ENCODE peak calls at places on chromosome 2, in eight cellular contexts. One of them, this sample, is unnamed.

GRCh38 chr2:10569460-10569859 is 120.3 kb downstream of the NOL10 start:
- DNase-seq in GM12891: no peak
- DNase-seq in stomach: no peak
- DNase-seq in gastrocnemius medialis: no peak
- DNase-seq in heart left ventricle: no peak
- DNase-seq in ovary: no peak
- DNase-seq in adrenal gland: no peak
- DNase-seq in A549: no peak
- DNase-seq in this sample: no peak

GRCh38 chr2:215619989-215620388 is 184.1 kb upstream of the FN1 start:
- DNase-seq in GM12891: no peak
- DNase-seq in stomach: peak; percentile 49
- DNase-seq in gastrocnemius medialis: no peak
- DNase-seq in heart left ventricle: no peak
- DNase-seq in ovary: no peak
- DNase-seq in adrenal gland: peak; percentile 89
- DNase-seq in A549: no peak
- DNase-seq in this sample: no peak

GRCh38 chr2:43348904-43349725 is 122.7 kb upstream of the ZFP36L2 start:
- DNase-seq in GM12891: no peak
- DNase-seq in stomach: no peak
- DNase-seq in gastrocnemius medialis: no peak
- DNase-seq in heart left ventricle: peak; percentile 6
- DNase-seq in ovary: no peak
- DNase-seq in adrenal gland: no peak
- DNase-seq in A549: no peak
- DNase-seq in this sample: no peak

GRCh38 chr2:150410809-150411208 is 76.7 kb downstream of the RND3 start:
- DNase-seq in GM12891: no peak
- DNase-seq in stomach: no peak
- DNase-seq in gastrocnemius medialis: no peak
- DNase-seq in heart left ventricle: no peak
- DNase-seq in ovary: no peak
- DNase-seq in adrenal gland: no peak
- DNase-seq in A549: no peak
- DNase-seq in this sample: peak; percentile 26

GRCh38 chr2:100781009-100781325 is 39.0 kb upstream of the NPAS2 start:
- DNase-seq in GM12891: no peak
- DNase-seq in stomach: no peak
- DNase-seq in gastrocnemius medialis: no peak
- DNase-seq in heart left ventricle: no peak
- DNase-seq in ovary: no peak
- DNase-seq in adrenal gland: no peak
- DNase-seq in A549: no peak
- DNase-seq in this sample: no peak

GRCh38 chr2:109200616-109201464 is 71.8 kb downstream of the SH3RF3 start:
- DNase-seq in GM12891: no peak
- DNase-seq in stomach: no peak
- DNase-seq in gastrocnemius medialis: no peak
- DNase-seq in heart left ventricle: no peak
- DNase-seq in ovary: no peak
- DNase-seq in adrenal gland: no peak
- DNase-seq in A549: no peak
- DNase-seq in this sample: no peak

GRCh38 chr2:147523415-147523814 is 321.4 kb upstream of the ACVR2A start:
- DNase-seq in GM12891: no peak
- DNase-seq in stomach: no peak
- DNase-seq in gastrocnemius medialis: no peak
- DNase-seq in heart left ventricle: no peak
- DNase-seq in ovary: no peak
- DNase-seq in adrenal gland: no peak
- DNase-seq in A549: no peak
- DNase-seq in this sample: no peak

GRCh38 chr2:63786506-63786905 is 55.2 kb upstream of the UGP2 start:
- DNase-seq in GM12891: no peak
- DNase-seq in stomach: no peak
- DNase-seq in gastrocnemius medialis: no peak
- DNase-seq in heart left ventricle: no peak
- DNase-seq in ovary: no peak
- DNase-seq in adrenal gland: no peak
- DNase-seq in A549: no peak
- DNase-seq in this sample: no peak

GRCh38 chr2:86751778-86752177 is 31.7 kb downstream of the RMND5A start:
- DNase-seq in GM12891: no peak
- DNase-seq in stomach: no peak
- DNase-seq in gastrocnemius medialis: no peak
- DNase-seq in heart left ventricle: no peak
- DNase-seq in ovary: no peak
- DNase-seq in adrenal gland: no peak
- DNase-seq in A549: no peak
- DNase-seq in this sample: no peak

GRCh38 chr2:234881413-234882241 is 70.2 kb upstream of the SH3BP4 start:
- DNase-seq in GM12891: peak; percentile 28
- DNase-seq in stomach: peak; percentile 88
- DNase-seq in gastrocnemius medialis: no peak
- DNase-seq in heart left ventricle: peak; percentile 91
- DNase-seq in ovary: peak; percentile 80
- DNase-seq in adrenal gland: peak; percentile 96
- DNase-seq in A549: peak; percentile 94
- DNase-seq in this sample: peak; percentile 88

GRCh38 chr2:19769513-19769912 is 132.3 kb downstream of the TTC32 start:
- DNase-seq in GM12891: no peak
- DNase-seq in stomach: no peak
- DNase-seq in gastrocnemius medialis: no peak
- DNase-seq in heart left ventricle: no peak
- DNase-seq in ovary: no peak
- DNase-seq in adrenal gland: no peak
- DNase-seq in A549: no peak
- DNase-seq in this sample: no peak

GRCh38 chr2:230784840-230785239 is 72.2 kb downstream of the CAB39 start:
- DNase-seq in GM12891: no peak
- DNase-seq in stomach: no peak
- DNase-seq in gastrocnemius medialis: no peak
- DNase-seq in heart left ventricle: no peak
- DNase-seq in ovary: no peak
- DNase-seq in adrenal gland: no peak
- DNase-seq in A549: no peak
- DNase-seq in this sample: no peak

DNA sequence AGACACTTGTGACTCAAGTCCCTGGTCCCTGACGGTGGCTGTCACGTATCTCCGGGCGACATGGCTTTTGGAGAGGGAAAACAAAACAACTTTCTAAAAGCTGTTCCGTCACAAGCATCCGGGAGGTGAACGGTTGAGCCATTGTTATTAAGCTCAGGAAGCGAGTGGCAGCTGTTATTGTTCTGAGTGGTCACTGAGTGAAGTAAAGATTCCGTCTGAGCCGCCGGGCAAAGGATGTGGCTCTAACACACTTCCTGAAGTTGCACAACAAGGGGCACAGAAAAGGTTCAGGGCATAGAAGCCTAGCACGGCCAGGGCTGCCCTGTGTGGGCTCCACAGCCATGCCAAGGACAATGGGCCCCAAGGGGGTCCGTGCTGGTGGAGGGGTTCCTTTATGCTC is 24.3 kb downstream of the INPP5D start:
- DNase-seq in GM12891: no peak
- DNase-seq in stomach: peak; percentile 56
- DNase-seq in gastrocnemius medialis: peak; percentile 40
- DNase-seq in heart left ventricle: peak; percentile 79
- DNase-seq in ovary: peak; percentile 28
- DNase-seq in adrenal gland: peak; percentile 59
- DNase-seq in A549: no peak
- DNase-seq in this sample: no peak
- TF ChIP-seq POLR2A in GM12891: no peak
- TF ChIP-seq POLR2A in stomach: no peak
- TF ChIP-seq POLR2A in gastrocnemius medialis: no peak
- TF ChIP-seq POLR2A in heart left ventricle: no peak
- TF ChIP-seq POLR2A in ovary: no peak
- TF ChIP-seq POLR2A in adrenal gland: no peak
- TF ChIP-seq POLR2A in A549: no peak
- TF ChIP-seq POLR2A in this sample: no peak

GRCh38 chr2:96321230-96322103 is 3.6 kb upstream of the ITPRIPL1 start:
- DNase-seq in GM12891: peak; percentile 70
- DNase-seq in stomach: peak; percentile 52
- DNase-seq in gastrocnemius medialis: no peak
- DNase-seq in heart left ventricle: peak; percentile 61
- DNase-seq in ovary: no peak
- DNase-seq in adrenal gland: no peak
- DNase-seq in A549: peak; percentile 55
- DNase-seq in this sample: no peak
- TF ChIP-seq POLR2A in GM12891: peak; percentile 38
- TF ChIP-seq POLR2A in stomach: no peak
- TF ChIP-seq POLR2A in gastrocnemius medialis: no peak
- TF ChIP-seq POLR2A in heart left ventricle: no peak
- TF ChIP-seq POLR2A in ovary: no peak
- TF ChIP-seq POLR2A in adrenal gland: no peak
- TF ChIP-seq POLR2A in A549: peak; percentile 43
- TF ChIP-seq POLR2A in this sample: no peak

GRCh38 chr2:32061430-32061829 is 1.9 kb upstream of the SPAST start:
- DNase-seq in GM12891: no peak
- DNase-seq in stomach: no peak
- DNase-seq in gastrocnemius medialis: no peak
- DNase-seq in heart left ventricle: no peak
- DNase-seq in ovary: no peak
- DNase-seq in adrenal gland: no peak
- DNase-seq in A549: no peak
- DNase-seq in this sample: no peak

GRCh38 chr2:32061973-32062861 is 1.1 kb upstream of the SPAST start:
- DNase-seq in GM12891: no peak
- DNase-seq in stomach: peak; percentile 62
- DNase-seq in gastrocnemius medialis: no peak
- DNase-seq in heart left ventricle: peak; percentile 61
- DNase-seq in ovary: peak; percentile 69
- DNase-seq in adrenal gland: peak; percentile 56
- DNase-seq in A549: no peak
- DNase-seq in this sample: peak; percentile 52

GRCh38 chr2:32064021-32064678 is 794 bp downstream of the SPAST start:
- DNase-seq in GM12891: no peak
- DNase-seq in stomach: no peak
- DNase-seq in gastrocnemius medialis: peak; percentile 4
- DNase-seq in heart left ventricle: peak; percentile 10
- DNase-seq in ovary: peak; percentile 21
- DNase-seq in adrenal gland: peak; percentile 20
- DNase-seq in A549: no peak
- DNase-seq in this sample: no peak

GRCh38 chr2:32064713-32065112 is 1.4 kb downstream of the SPAST start:
- DNase-seq in GM12891: no peak
- DNase-seq in stomach: no peak
- DNase-seq in gastrocnemius medialis: no peak
- DNase-seq in heart left ventricle: no peak
- DNase-seq in ovary: no peak
- DNase-seq in adrenal gland: no peak
- DNase-seq in A549: no peak
- DNase-seq in this sample: no peak

GRCh38 chr2:32063310-32064020 is at the start of gene SPAST:
- DNase-seq in GM12891: peak; percentile 95
- DNase-seq in stomach: peak; percentile 98
- DNase-seq in gastrocnemius medialis: peak; percentile 96
- DNase-seq in heart left ventricle: peak; percentile 97
- DNase-seq in ovary: peak; percentile 93
- DNase-seq in adrenal gland: peak; percentile 98
- DNase-seq in A549: peak; percentile 100
- DNase-seq in this sample: peak; percentile 97
- TF ChIP-seq POLR2A in GM12891: peak; percentile 69
- TF ChIP-seq POLR2A in stomach: no peak
- TF ChIP-seq POLR2A in gastrocnemius medialis: peak; percentile 71
- TF ChIP-seq POLR2A in heart left ventricle: no peak
- TF ChIP-seq POLR2A in ovary: peak; percentile 52
- TF ChIP-seq POLR2A in adrenal gland: no peak
- TF ChIP-seq POLR2A in A549: peak; percentile 81
- TF ChIP-seq POLR2A in this sample: peak; percentile 58

GRCh38 chr2:134282638-134283400 is 28.9 kb downstream of the MGAT5 start:
- DNase-seq in GM12891: no peak
- DNase-seq in stomach: no peak
- DNase-seq in gastrocnemius medialis: no peak
- DNase-seq in heart left ventricle: no peak
- DNase-seq in ovary: no peak
- DNase-seq in adrenal gland: no peak
- DNase-seq in A549: no peak
- DNase-seq in this sample: no peak
- TF ChIP-seq POLR2A in GM12891: no peak
- TF ChIP-seq POLR2A in stomach: no peak
- TF ChIP-seq POLR2A in gastrocnemius medialis: no peak
- TF ChIP-seq POLR2A in heart left ventricle: no peak
- TF ChIP-seq POLR2A in ovary: no peak
- TF ChIP-seq POLR2A in adrenal gland: no peak
- TF ChIP-seq POLR2A in A549: no peak
- TF ChIP-seq POLR2A in this sample: no peak

GRCh38 chr2:156673981-156674380 is 237.8 kb downstream of the GPD2 start:
- DNase-seq in GM12891: no peak
- DNase-seq in stomach: no peak
- DNase-seq in gastrocnemius medialis: no peak
- DNase-seq in heart left ventricle: no peak
- DNase-seq in ovary: no peak
- DNase-seq in adrenal gland: no peak
- DNase-seq in A549: no peak
- DNase-seq in this sample: no peak
- TF ChIP-seq POLR2A in GM12891: no peak
- TF ChIP-seq POLR2A in stomach: no peak
- TF ChIP-seq POLR2A in gastrocnemius medialis: no peak
- TF ChIP-seq POLR2A in heart left ventricle: no peak
- TF ChIP-seq POLR2A in ovary: no peak
- TF ChIP-seq POLR2A in adrenal gland: no peak
- TF ChIP-seq POLR2A in A549: no peak
- TF ChIP-seq POLR2A in this sample: no peak

GRCh38 chr2:171999604-172000469 is at the start of gene METAP1D:
- DNase-seq in GM12891: peak; percentile 95
- DNase-seq in stomach: peak; percentile 92
- DNase-seq in gastrocnemius medialis: peak; percentile 80
- DNase-seq in heart left ventricle: peak; percentile 86
- DNase-seq in ovary: peak; percentile 85
- DNase-seq in adrenal gland: peak; percentile 92
- DNase-seq in A549: peak; percentile 81
- DNase-seq in this sample: peak; percentile 97
- TF ChIP-seq POLR2A in GM12891: peak; percentile 94
- TF ChIP-seq POLR2A in stomach: no peak
- TF ChIP-seq POLR2A in gastrocnemius medialis: peak; percentile 59
- TF ChIP-seq POLR2A in heart left ventricle: no peak
- TF ChIP-seq POLR2A in ovary: no peak
- TF ChIP-seq POLR2A in adrenal gland: peak; percentile 53
- TF ChIP-seq POLR2A in A549: peak; percentile 94
- TF ChIP-seq POLR2A in this sample: peak; percentile 86

GRCh38 chr2:237411683-237412349 is 2.1 kb downstream of the COL6A3 start:
- DNase-seq in GM12891: no peak
- DNase-seq in stomach: no peak
- DNase-seq in gastrocnemius medialis: no peak
- DNase-seq in heart left ventricle: no peak
- DNase-seq in ovary: peak; percentile 68
- DNase-seq in adrenal gland: no peak
- DNase-seq in A549: no peak
- DNase-seq in this sample: no peak
- TF ChIP-seq POLR2A in GM12891: no peak
- TF ChIP-seq POLR2A in stomach: no peak
- TF ChIP-seq POLR2A in gastrocnemius medialis: peak; percentile 7
- TF ChIP-seq POLR2A in heart left ventricle: no peak
- TF ChIP-seq POLR2A in ovary: peak; percentile 25
- TF ChIP-seq POLR2A in adrenal gland: no peak
- TF ChIP-seq POLR2A in A549: no peak
- TF ChIP-seq POLR2A in this sample: no peak

This sample was measured in H54.